ENCODE peak calls at places on chromosomes 13 and 19, in seven cellular contexts. S is LoVo; Y is stimulated activated CD4-positive, alpha-beta T cell treated with anti-CD3 and anti-CD28 coated beads, Interleukin-2, amount 100 ng/mL, for 48 hours; G is non-pigmented ciliary epithelial cell; O is glutamatergic neuron; K is thoracic aorta; X is heart left ventricle. Q is an unnamed sample.

GRCh38 chr13:41652735-41653361 is 195.5 kb downstream of the RGCC start:
- DNase-seq in Y (no peak), K (no peak), X (peak; percentile 25), S (peak; percentile 50), G (peak; percentile 68), O (no peak), Q (peak; percentile 57)

GRCh38 chr13:52851153-52851962 is 2.9 kb upstream of the PCDH8 start:
- DNase-seq in O (peak; percentile 43), X (peak; percentile 29), G (no peak), S (peak; percentile 13), Y (no peak), K (no peak), Q (no peak)

GRCh38 chr19:16778796-16779411 is 50.3 kb upstream of the SIN3B start:
- DNase-seq in X (peak; percentile 20), Y (peak; percentile 29), S (peak; percentile 37), O (peak; percentile 59), K (no peak), G (peak; percentile 22), Q (peak; percentile 80)

GRCh38 chr19:45779231-45780145 is 2.8 kb downstream of the DMPK start:
- DNase-seq in O (peak; percentile 94), K (peak; percentile 70), G (no peak), S (peak; percentile 67), X (peak; percentile 73), Y (peak; percentile 97), Q (peak; percentile 96)

GRCh38 chr19:50512112-50512998 is 1.4 kb downstream of the ASPDH start:
- DNase-seq in S (no peak), G (no peak), X (no peak), K (no peak), O (no peak), Y (no peak), Q (peak; percentile 42)

GRCh38 chr13:65292488-65292901 is 1937.6 kb downstream of the PCDH9 start:
- DNase-seq in S (no peak), K (no peak), X (no peak), Y (no peak), G (peak; percentile 61), O (no peak), Q (no peak)

GRCh38 chr19:18274776-18275356 is 614 bp upstream of the IQCN start:
- DNase-seq in X (peak; percentile 88), K (peak; percentile 41), G (no peak), O (no peak), S (peak; percentile 89), Y (no peak), Q (peak; percentile 93)

GRCh38 chr13:29402168-29402621 is 193.3 kb downstream of the SLC7A1 start:
- DNase-seq in S (no peak), Y (no peak), G (peak; percentile 23), X (no peak), K (no peak), O (no peak), Q (no peak)

GRCh38 chr13:73000027-73000674 is 58.7 kb upstream of the KLF5 start:
- DNase-seq in G (peak; percentile 20), X (no peak), S (no peak), K (no peak), Y (no peak), O (no peak), Q (no peak)

GRCh38 chr13:25657062-25657588 is 285.4 kb downstream of the ATP8A2 start:
- DNase-seq in G (no peak), O (no peak), X (no peak), Y (no peak), S (no peak), K (no peak), Q (no peak)

GRCh38 chr13:23674795-23675640 is 104.8 kb downstream of the TNFRSF19 start:
- DNase-seq in K (no peak), X (no peak), G (peak; percentile 79), S (no peak), O (no peak), Y (no peak), Q (no peak)

GRCh38 chr19:8904597-8904996 is 72.4 kb downstream of the MBD3L1 start:
- DNase-seq in S (no peak), O (no peak), K (no peak), X (no peak), G (no peak), Y (no peak), Q (no peak)

GRCh38 chr13:33045829-33046592 is 29.8 kb downstream of the KL start:
- DNase-seq in O (no peak), G (no peak), K (no peak), Y (no peak), S (no peak), X (no peak), Q (no peak)

GRCh38 chr13:113129480-113129879 is 6.9 kb downstream of the F10 start:
- DNase-seq in X (no peak), O (peak; percentile 11), K (no peak), G (no peak), Y (no peak), S (no peak), Q (no peak)

GRCh38 chr13:49086711-49087110 is 111.0 kb downstream of the FNDC3A start:
- DNase-seq in S (peak; percentile 6), G (peak; percentile 48), O (no peak), Y (no peak), K (no peak), X (no peak), Q (no peak)

GRCh38 chr19:55088543-55089265 is 13.0 kb downstream of the EPS8L1 start:
- DNase-seq in Y (peak; percentile 86), S (peak; percentile 22), O (peak; percentile 96), X (no peak), G (no peak), K (peak; percentile 37), Q (peak; percentile 66)

GRCh38 chr19:11023016-11023415 is 62.2 kb downstream of the SMARCA4 start:
- DNase-seq in O (no peak), X (no peak), K (no peak), Y (no peak), S (no peak), G (no peak), Q (no peak)

GRCh38 chr13:104181526-104182231 is 1115.5 kb upstream of the SLC10A2 start:
- DNase-seq in X (no peak), G (no peak), S (no peak), K (no peak), O (no peak), Y (no peak), Q (no peak)

GRCh38 chr19:38736036-38736412 is 8.2 kb downstream of the CAPN12 start:
- DNase-seq in G (no peak), O (peak; percentile 52), K (no peak), S (no peak), X (peak; percentile 46), Y (peak; percentile 49), Q (peak; percentile 73)

GRCh38 chr19:18515959-18516358 is 5.9 kb downstream of the ELL start:
- DNase-seq in O (no peak), G (no peak), Y (no peak), S (no peak), X (no peak), K (no peak), Q (no peak)

GRCh38 chr13:101875717-101876393 is 423.4 kb downstream of the ITGBL1 start:
- DNase-seq in S (no peak), G (peak; percentile 84), K (no peak), Y (no peak), O (no peak), X (peak; percentile 15), Q (no peak)

GRCh38 chr19:17475541-17476115 is 5.3 kb downstream of the SLC27A1 start:
- DNase-seq in G (no peak), Y (no peak), K (no peak), X (peak; percentile 51), O (no peak), S (no peak), Q (peak; percentile 56)

GRCh38 chr13:29640665-29641064 is 45.2 kb upstream of the SLC7A1 start:
- DNase-seq in K (no peak), S (no peak), Y (no peak), G (no peak), X (no peak), O (no peak), Q (no peak)

GRCh38 chr13:51303063-51303552 is 36.4 kb upstream of the SERPINE3 start:
- DNase-seq in S (no peak), O (peak; percentile 51), K (no peak), X (no peak), G (no peak), Y (no peak), Q (no peak)

GRCh38 chr19:51359294-51359693 is 6.9 kb downstream of the ETFB start:
- DNase-seq in O (no peak), G (peak; percentile 65), Y (no peak), K (no peak), S (no peak), X (no peak), Q (no peak)

GRCh38 chr19:47315125-47315821 is 5.6 kb downstream of the C5AR1 start:
- DNase-seq in S (peak; percentile 90), X (peak; percentile 49), O (no peak), K (peak; percentile 45), G (peak; percentile 85), Y (peak; percentile 15), Q (peak; percentile 86)

GRCh38 chr13:89687066-89687465 is 1660.4 kb upstream of the MIR17HG start:
- DNase-seq in K (no peak), X (no peak), Y (no peak), S (no peak), G (no peak), O (no peak), Q (no peak)

GRCh38 chr19:17883627-17884413 is 12.1 kb downstream of the SLC5A5 start:
- DNase-seq in O (no peak), X (no peak), S (no peak), G (no peak), K (no peak), Y (no peak), Q (no peak)

GRCh38 chr13:101474419-101474957 is 22.0 kb downstream of the ITGBL1 start:
- DNase-seq in S (no peak), O (peak; percentile 41), G (no peak), K (no peak), Y (no peak), X (no peak), Q (peak; percentile 33)

GRCh38 chr19:41324921-41325639 is 15.1 kb downstream of the CCDC97 start:
- DNase-seq in Y (no peak), S (no peak), K (peak; percentile 66), G (peak; percentile 65), O (peak; percentile 60), X (peak; percentile 90), Q (peak; percentile 91)

GRCh38 chr13:50236898-50237318 is 221.7 kb downstream of the KCNRG start:
- DNase-seq in Y (no peak), G (no peak), O (no peak), X (no peak), K (no peak), S (no peak), Q (no peak)

GRCh38 chr13:94641432-94641941 is 39.8 kb downstream of the GPR180 start:
- DNase-seq in Y (no peak), S (no peak), O (no peak), X (no peak), K (no peak), G (peak; percentile 64), Q (no peak)

GRCh38 chr13:48220592-48221300 is 12.3 kb upstream of the ITM2B start:
- DNase-seq in K (no peak), Y (no peak), G (no peak), X (no peak), S (no peak), O (no peak), Q (no peak)

GRCh38 chr13:92362717-92363116 is 863.9 kb upstream of the GPC6 start:
- DNase-seq in S (no peak), Y (no peak), K (no peak), O (no peak), X (no peak), G (no peak), Q (peak; percentile 21)